ENCODE peak calls at places on chromosomes 16 and 17, in nine cellular contexts. I is hypothalamus; K is stimulated activated CD8-positive, alpha-beta memory T cell treated with anti-CD3 and anti-CD28 coated beads, Interleukin-2, amount 100 ng/mL, for 48 hours; C is amygdala; T is mesenchymal stem cell; B is NCI-H82; F is HCEC 1CT; N is activated T-helper 1 cell treated with Interleukin-2 at 50 U/mL for 16 hours; M is MCF 10A. R is an unnamed sample.

GRCh38 chr17:21029032-21029431 is 13.8 kb downstream of the USP22 start:
- DNase-seq in M (peak), N (no peak), I (peak), K (peak), B (no peak), C (no peak), T (peak), F (peak), R (no peak)

GRCh38 chr17:59837362-59838195 is 55.2 kb downstream of the TUBD1 start:
- DNase-seq in I (no peak), K (no peak), M (peak), N (no peak), C (no peak), B (no peak), T (peak), F (peak), R (peak)

GRCh38 chr17:57704448-57704847 is 40.7 kb downstream of the CCDC182 start:
- DNase-seq in T (no peak), F (no peak), N (no peak), B (no peak), K (no peak), C (no peak), I (no peak), M (no peak), R (no peak)

GRCh38 chr16:80993293-80993691 is 13.4 kb downstream of the CMC2 start:
- DNase-seq in F (peak), C (no peak), T (peak), N (no peak), K (no peak), B (no peak), M (peak), I (peak), R (no peak)

GRCh38 chr17:41869426-41869825 is 4.2 kb upstream of the KLHL11 start:
- DNase-seq in I (no peak), C (no peak), T (no peak), M (no peak), N (no peak), B (no peak), F (no peak), K (no peak), R (no peak)

GRCh38 chr17:61856078-61856477 is 7.2 kb downstream of the BRIP1 start:
- DNase-seq in B (no peak), M (no peak), F (no peak), N (no peak), C (no peak), I (no peak), K (no peak), T (no peak), R (no peak)

GRCh38 chr17:79545251-79546005 is 65.4 kb downstream of the RBFOX3 start:
- DNase-seq in B (peak), T (no peak), C (no peak), N (no peak), F (no peak), K (no peak), I (no peak), M (no peak), R (no peak)

GRCh38 chr16:89593841-89594240 is 18.3 kb downstream of the CPNE7 start:
- DNase-seq in N (peak), K (no peak), M (no peak), F (no peak), B (no peak), C (no peak), T (no peak), I (no peak), R (no peak)

GRCh38 chr16:3175157-3176153 is 12.5 kb upstream of the OR1F1 start:
- DNase-seq in K (peak), M (peak), C (no peak), F (peak), T (peak), I (no peak), B (peak), N (no peak), R (peak)

GRCh38 chr16:65070831-65071230 is 51.0 kb downstream of the CDH11 start:
- DNase-seq in M (peak), N (no peak), K (no peak), I (peak), C (peak), F (peak), B (no peak), T (peak), R (peak)

GRCh38 chr17:78865682-78866390 is 25.2 kb upstream of the USP36 start:
- DNase-seq in M (peak), F (peak), I (peak), K (peak), C (peak), T (peak), B (peak), N (peak), R (peak)

GRCh38 chr17:4241535-4241934 is 22.2 kb downstream of the ANKFY1 start:
- DNase-seq in I (no peak), T (no peak), B (no peak), N (no peak), K (no peak), C (no peak), M (no peak), F (no peak), R (no peak)

GRCh38 chr17:20920813-20921199 is 122.0 kb downstream of the USP22 start:
- DNase-seq in F (peak), K (no peak), T (peak), C (no peak), M (no peak), I (no peak), N (no peak), B (no peak), R (no peak)